ENCODE peak calls at places on chromosome 1, in four cellular contexts. Y, S, Q and R are unnamed samples.

GRCh38 chr1:163055005-163055404 is 14.2 kb upstream of the RGS4 start:
- DNase-seq in Q (no peak), S (no peak), Y (no peak), R (no peak)

GRCh38 chr1:182281541-182281940 is 110.0 kb downstream of the GLUL start:
- DNase-seq in Y (no peak), Q (no peak), S (no peak), R (no peak)

GRCh38 chr1:109630081-109630880 is 10.6 kb downstream of the AMPD2 start:
- DNase-seq in S (no peak), Y (no peak), Q (peak), R (no peak)

GRCh38 chr1:4172659-4173599 is 272.9 kb upstream of the C1orf174 start:
- DNase-seq in Y (no peak), S (peak), Q (no peak), R (no peak)

GRCh38 chr1:229452956-229453801 is 19.3 kb upstream of the ACTA1 start:
- DNase-seq in S (peak), Q (no peak), Y (peak), R (no peak)

GRCh38 chr1:15835741-15836510 is 11.6 kb upstream of the SPEN start:
- DNase-seq in S (peak), Q (peak), Y (peak), R (peak)

GRCh38 chr1:200556005-200556404 is 64.5 kb downstream of the KIF14 start:
- DNase-seq in Y (no peak), Q (no peak), S (no peak), R (no peak)

GRCh38 chr1:178538192-178538916 is 25.4 kb downstream of the TEX35 start:
- DNase-seq in Q (no peak), Y (peak), S (no peak), R (peak)

GRCh38 chr1:110798691-110799256 is 74.2 kb upstream of the CD53 start:
- DNase-seq in Y (peak), S (peak), Q (no peak), R (no peak)

GRCh38 chr1:224697888-224698450 is 81.9 kb downstream of the CNIH3 start:
- DNase-seq in Y (no peak), Q (no peak), S (no peak), R (no peak)

GRCh38 chr1:158547533-158547932 is 6.7 kb downstream of the OR6Y1 start:
- DNase-seq in Y (peak), Q (no peak), S (no peak), R (no peak)

GRCh38 chr1:22111115-22111514 is 31.8 kb downstream of the WNT4 start:
- DNase-seq in Y (no peak), Q (no peak), S (no peak), R (no peak)

GRCh38 chr1:164557270-164557669 is 1.7 kb upstream of the PBX1 start:
- DNase-seq in Y (no peak), Q (no peak), S (no peak), R (no peak)

GRCh38 chr1:56054959-56055358 is 524.4 kb downstream of the PLPP3 start:
- DNase-seq in S (no peak), Y (no peak), Q (no peak), R (no peak)

GRCh38 chr1:6176751-6177150 is 3.4 kb downstream of the CHD5 start:
- DNase-seq in Q (no peak), S (no peak), Y (no peak), R (no peak)

GRCh38 chr1:8662380-8663072 is 154.9 kb downstream of the RERE start:
- DNase-seq in S (no peak), Y (no peak), Q (no peak), R (no peak)

GRCh38 chr1:232704694-232705680 is 75.1 kb upstream of the SIPA1L2 start:
- DNase-seq in S (no peak), Y (peak), Q (no peak), R (peak)

GRCh38 chr1:158035976-158036583 is 42.6 kb downstream of the KIRREL1 start:
- DNase-seq in Y (peak), S (no peak), Q (no peak), R (no peak)

GRCh38 chr1:150561830-150562367 is 12.7 kb downstream of the ADAMTSL4 start:
- DNase-seq in Q (peak), S (peak), Y (peak), R (peak)

GRCh38 chr1:116375165-116375883 is 2.3 kb downstream of the ATP1A1 start:
- DNase-seq in Y (peak), Q (no peak), S (no peak), R (no peak)

GRCh38 chr1:241213147-241213546 is 143.9 kb downstream of the RGS7 start:
- DNase-seq in Y (peak), Q (no peak), S (no peak), R (peak)

GRCh38 chr1:236522937-236523703 is 662 bp upstream of the LGALS8 start:
- DNase-seq in Y (peak), Q (no peak), S (no peak), R (no peak)

GRCh38 chr1:46495778-46496177 is 6.1 kb downstream of the DMBX1 start:
- DNase-seq in Y (no peak), S (no peak), Q (no peak), R (no peak)

GRCh38 chr1:198775606-198776005 is 136.8 kb downstream of the PTPRC start:
- DNase-seq in Y (no peak), S (no peak), Q (no peak), R (no peak)

GRCh38 chr1:91513160-91513559 is 12.5 kb downstream of the CDC7 start:
- DNase-seq in Q (no peak), Y (peak), S (no peak), R (no peak)

GRCh38 chr1:219580019-219580676 is 32.8 kb downstream of the ZC3H11B start:
- DNase-seq in S (no peak), Y (no peak), Q (no peak), R (no peak)

GRCh38 chr1:88935522-88936222 is 44.3 kb upstream of the GTF2B start:
- DNase-seq in Y (peak), S (no peak), Q (no peak), R (no peak)

GRCh38 chr1:52925571-52926005 is 1.5 kb upstream of the SCP2 start:
- DNase-seq in Q (no peak), Y (no peak), S (no peak), R (no peak)

GRCh38 chr1:214446772-214447556 is 104.4 kb downstream of the PTPN14 start:
- DNase-seq in Y (peak), Q (no peak), S (no peak), R (peak)

GRCh38 chr1:57307382-57307781 is 116.5 kb downstream of the DAB1 start:
- DNase-seq in Q (peak), S (no peak), Y (no peak), R (no peak)

GRCh38 chr1:209554761-209555611 is 28.5 kb upstream of the CAMK1G start:
- DNase-seq in Q (no peak), S (no peak), Y (no peak), R (no peak)

GRCh38 chr1:168135982-168136708 is 585 bp downstream of the GPR161 start:
- DNase-seq in Q (no peak), S (no peak), Y (peak), R (no peak)

GRCh38 chr1:11550664-11551283 is 71.8 kb downstream of the DISP3 start:
- DNase-seq in S (peak), Q (no peak), Y (peak), R (peak)